ENCODE peak calls at places on chromosomes 12 and 14, in ten cellular contexts. O, D, U, I, F, B, W, T, L and P are unnamed samples.

GRCh38 chr12:102021540-102022246 is 40.1 kb downstream of the WASHC3 start:
- ATAC-seq in O (no peak), D (no peak), U (no peak), I (no peak), F (no peak), B (no peak), W (no peak), T (no peak), L (no peak), P (no peak)

GRCh38 chr14:72657214-72657921 is 236.5 kb downstream of the DPF3 start:
- ATAC-seq in O (no peak), D (no peak), U (no peak), I (no peak), F (no peak), B (no peak), W (peak; percentile 66), T (no peak), L (no peak), P (no peak)

GRCh38 chr12:11860026-11860425 is 210.6 kb downstream of the ETV6 start:
- ATAC-seq in O (no peak), D (no peak), U (peak; percentile 15), I (no peak), F (no peak), B (no peak), W (no peak), T (no peak), L (no peak), P (no peak)

GRCh38 chr14:36805116-36805515 is 143.5 kb downstream of the PAX9 start:
- ATAC-seq in O (no peak), D (no peak), U (no peak), I (no peak), F (peak; percentile 98), B (peak; percentile 41), W (no peak), T (no peak), L (peak; percentile 99), P (no peak)

GRCh38 chr14:105267820-105268548 is 19.7 kb downstream of the BTBD6 start:
- ATAC-seq in O (peak; percentile 32), D (no peak), U (no peak), I (no peak), F (peak; percentile 32), B (peak; percentile 65), W (no peak), T (peak; percentile 84), L (peak; percentile 73), P (no peak)

GRCh38 chr14:59067135-59067894 is 121.2 kb upstream of the DAAM1 start:
- ATAC-seq in O (no peak), D (no peak), U (no peak), I (no peak), F (no peak), B (no peak), W (peak; percentile 42), T (peak; percentile 96), L (no peak), P (no peak)

GRCh38 chr14:32920696-32921276 is 17.9 kb upstream of the NPAS3 start:
- ATAC-seq in O (no peak), D (no peak), U (no peak), I (no peak), F (no peak), B (peak; percentile 64), W (no peak), T (no peak), L (no peak), P (no peak)

GRCh38 chr14:99524091-99524661 is 43.0 kb downstream of the CCNK start:
- ATAC-seq in O (no peak), D (no peak), U (no peak), I (no peak), F (no peak), B (no peak), W (no peak), T (peak; percentile 55), L (peak; percentile 23), P (peak; percentile 60)

GRCh38 chr12:92046557-92046956 is 99.1 kb downstream of the BTG1 start:
- ATAC-seq in O (no peak), D (no peak), U (no peak), I (no peak), F (no peak), B (no peak), W (no peak), T (no peak), L (peak; percentile 74), P (no peak)

GRCh38 chr12:124563401-124563800 is 4.0 kb downstream of the NCOR2 start:
- ATAC-seq in O (no peak), D (no peak), U (no peak), I (no peak), F (no peak), B (no peak), W (no peak), T (no peak), L (no peak), P (no peak)

GRCh38 chr12:54357802-54358619 is 6.3 kb downstream of the GPR84 start:
- ATAC-seq in O (peak; percentile 53), D (peak; percentile 17), U (no peak), I (no peak), F (no peak), B (no peak), W (no peak), T (peak; percentile 4), L (no peak), P (no peak)

GRCh38 chr14:80055912-80056801 is 155.1 kb downstream of the DIO2 start:
- ATAC-seq in O (no peak), D (no peak), U (no peak), I (peak; percentile 85), F (peak; percentile 52), B (peak; percentile 68), W (peak; percentile 80), T (peak; percentile 48), L (peak; percentile 69), P (peak; percentile 39)

GRCh38 chr12:22042981-22043669 is 2.9 kb upstream of the CMAS start:
- ATAC-seq in O (no peak), D (no peak), U (no peak), I (no peak), F (no peak), B (no peak), W (peak; percentile 44), T (peak; percentile 8), L (no peak), P (no peak)

GRCh38 chr12:93683410-93683809 is 6.2 kb downstream of the CRADD start:
- ATAC-seq in O (no peak), D (no peak), U (no peak), I (no peak), F (peak; percentile 10), B (no peak), W (no peak), T (no peak), L (peak; percentile 38), P (no peak)

GRCh38 chr12:19848426-19848825 is 409.1 kb downstream of the AEBP2 start:
- ATAC-seq in O (no peak), D (no peak), U (no peak), I (no peak), F (peak; percentile 5), B (no peak), W (no peak), T (no peak), L (no peak), P (no peak)

GRCh38 chr14:69002069-69002468 is 23.0 kb upstream of the ACTN1 start:
- ATAC-seq in O (no peak), D (peak; percentile 31), U (no peak), I (peak; percentile 88), F (peak; percentile 85), B (peak; percentile 99), W (no peak), T (peak; percentile 83), L (peak; percentile 93), P (peak; percentile 31)

GRCh38 chr14:74292061-74292460 is 10.7 kb downstream of the ABCD4 start:
- ATAC-seq in O (no peak), D (no peak), U (no peak), I (no peak), F (no peak), B (no peak), W (no peak), T (no peak), L (no peak), P (no peak)

GRCh38 chr12:25089738-25090137 is 105.2 kb downstream of the DNAI7 start:
- ATAC-seq in O (no peak), D (no peak), U (peak; percentile 36), I (peak; percentile 97), F (no peak), B (no peak), W (no peak), T (peak; percentile 43), L (no peak), P (no peak)

GRCh38 chr12:68611094-68611818 is 557 bp downstream of the RAP1B start:
- ATAC-seq in O (peak; percentile 17), D (peak; percentile 46), U (peak; percentile 20), I (peak; percentile 43), F (peak; percentile 58), B (peak; percentile 14), W (peak; percentile 33), T (peak; percentile 49), L (peak; percentile 68), P (peak; percentile 49)

GRCh38 chr12:124715121-124715990 is 147.9 kb upstream of the NCOR2 start:
- ATAC-seq in O (no peak), D (no peak), U (no peak), I (no peak), F (no peak), B (peak; percentile 65), W (no peak), T (peak; percentile 60), L (no peak), P (no peak)

GRCh38 chr14:68535404-68536024 is 257.4 kb downstream of the ZFP36L1 start:
- ATAC-seq in O (no peak), D (no peak), U (no peak), I (no peak), F (no peak), B (no peak), W (peak; percentile 92), T (no peak), L (no peak), P (peak; percentile 53)